ENCODE peak calls at places on chromosomes 1 and 21, in five cellular contexts. G, K, I, Y and E are unnamed samples.

GRCh38 chr1:93811646-93812045 is 67.4 kb downstream of the DNTTIP2 start:
- DNase-seq in G (no peak), K (no peak), I (no peak), Y (peak), E (no peak)

GRCh38 chr1:60425528-60425927 is 352.0 kb upstream of the C1orf87 start:
- DNase-seq in K (peak), I (peak), Y (no peak), G (peak), E (no peak)

GRCh38 chr1:24195146-24195545 is 8.1 kb upstream of the IFNLR1 start:
- DNase-seq in I (no peak), K (no peak), G (no peak), Y (peak), E (no peak)

GRCh38 chr1:94734963-94735899 is 84.9 kb upstream of the SLC44A3 start:
- DNase-seq in Y (peak), G (no peak), I (no peak), K (peak), E (no peak)

GRCh38 chr1:206470692-206471414 is 577 bp downstream of the IKBKE start:
- DNase-seq in G (peak), I (no peak), Y (peak), K (no peak), E (no peak)

GRCh38 chr1:8392522-8392921 is 74.6 kb downstream of the SLC45A1 start:
- DNase-seq in G (no peak), K (peak), Y (no peak), I (no peak), E (peak)

GRCh38 chr1:226602186-226603029 is 53.8 kb downstream of the STUM start:
- DNase-seq in I (no peak), K (no peak), Y (peak), G (no peak), E (no peak)

GRCh38 chr1:20921285-20921684 is 134.2 kb upstream of the HP1BP3 start:
- DNase-seq in Y (peak), G (no peak), I (no peak), K (no peak), E (no peak)

GRCh38 chr1:5227114-5227513 is 572.7 kb downstream of the AJAP1 start:
- DNase-seq in Y (no peak), G (no peak), I (no peak), K (no peak), E (no peak)

GRCh38 chr1:206508130-206508884 is 976 bp downstream of the RASSF5 start:
- DNase-seq in I (no peak), K (no peak), G (no peak), Y (no peak), E (no peak)

GRCh38 chr1:212221801-212222200 is 63.4 kb upstream of the PPP2R5A start:
- DNase-seq in G (no peak), I (no peak), Y (peak), K (peak), E (no peak)

GRCh38 chr1:1274931-1275431 is 1.3 kb upstream of the UBE2J2 start:
- DNase-seq in K (no peak), G (no peak), I (no peak), Y (no peak), E (no peak)

GRCh38 chr1:43443197-43443946 is 10.4 kb downstream of the HYI start:
- DNase-seq in I (no peak), Y (no peak), K (no peak), G (no peak), E (no peak)

GRCh38 chr1:19087017-19087736 is 122.9 kb downstream of the UBR4 start:
- DNase-seq in Y (peak), K (no peak), I (no peak), G (no peak), E (no peak)

GRCh38 chr1:9877962-9878361 is 32.1 kb downstream of the CTNNBIP1 start:
- DNase-seq in Y (no peak), G (no peak), K (no peak), I (peak), E (no peak)

GRCh38 chr1:201354151-201354900 is 23.2 kb downstream of the TNNT2 start:
- DNase-seq in K (no peak), Y (no peak), G (no peak), I (no peak), E (no peak)

GRCh38 chr1:116569776-116570357 is 959 bp downstream of the CD58 start:
- DNase-seq in G (no peak), K (peak), Y (no peak), I (peak), E (no peak)

GRCh38 chr1:61121631-61122030 is 39.3 kb downstream of the NFIA start:
- DNase-seq in I (no peak), K (no peak), G (no peak), Y (no peak), E (no peak)

GRCh38 chr1:205600085-205600484 is 31.7 kb downstream of the ELK4 start:
- DNase-seq in Y (peak), I (no peak), K (no peak), G (no peak), E (no peak)

GRCh38 chr1:202987255-202987654 is 19.9 kb upstream of the TMEM183A start:
- DNase-seq in G (no peak), Y (no peak), I (no peak), K (no peak), E (no peak)

GRCh38 chr1:118960026-118960561 is 28.0 kb downstream of the TBX15 start:
- DNase-seq in G (no peak), I (no peak), K (no peak), Y (no peak), E (no peak)

GRCh38 chr1:26410706-26411623 is at the start of gene LIN28A:
- DNase-seq in G (no peak), I (no peak), Y (no peak), K (no peak), E (no peak)

GRCh38 chr1:34787461-34788420 is 5.1 kb upstream of the GJA4 start:
- DNase-seq in G (no peak), I (no peak), Y (peak), K (peak), E (no peak)

GRCh38 chr1:166969074-166969677 is 6.2 kb downstream of the ILDR2 start:
- DNase-seq in K (no peak), G (no peak), I (no peak), Y (no peak), E (no peak)

GRCh38 chr21:35189077-35189863 is 140.2 kb upstream of the RUNX1 start:
- DNase-seq in Y (peak), K (no peak), I (no peak), G (no peak), E (peak)

GRCh38 chr21:33380483-33380998 is 22.7 kb upstream of the IFNGR2 start:
- DNase-seq in K (peak), Y (peak), G (peak), I (peak), E (no peak)

GRCh38 chr1:231723146-231723545 is 96.6 kb downstream of the DISC1 start:
- DNase-seq in G (no peak), K (no peak), I (no peak), Y (no peak), E (no peak)
- TF ChIP-seq RAD21 in G (no peak), K (no peak), I (no peak), Y (no peak), E (no peak)

DNA sequence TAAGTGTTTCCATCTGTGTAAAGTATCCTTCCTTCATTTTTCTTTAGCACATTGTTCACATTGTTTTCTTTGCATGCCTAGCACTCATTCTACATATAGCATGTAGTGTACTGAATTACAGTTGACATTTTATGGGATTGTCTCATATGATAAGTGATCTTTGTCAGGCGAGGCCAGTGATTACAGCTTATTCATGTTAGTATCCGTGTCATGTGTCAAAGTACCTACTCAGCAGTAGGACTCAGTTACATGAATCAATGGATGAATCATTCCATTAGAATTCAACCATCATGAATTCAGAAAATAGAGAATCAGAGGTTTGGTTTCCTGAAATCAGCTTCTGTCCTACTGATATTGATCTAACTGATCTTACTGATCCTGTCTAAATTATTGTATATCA is 20.6 kb upstream of the HRNR start:
- DNase-seq in I (no peak), K (no peak), G (no peak), Y (no peak), E (no peak)
- TF ChIP-seq RAD21 in I (no peak), K (no peak), G (no peak), Y (no peak), E (no peak)

DNA sequence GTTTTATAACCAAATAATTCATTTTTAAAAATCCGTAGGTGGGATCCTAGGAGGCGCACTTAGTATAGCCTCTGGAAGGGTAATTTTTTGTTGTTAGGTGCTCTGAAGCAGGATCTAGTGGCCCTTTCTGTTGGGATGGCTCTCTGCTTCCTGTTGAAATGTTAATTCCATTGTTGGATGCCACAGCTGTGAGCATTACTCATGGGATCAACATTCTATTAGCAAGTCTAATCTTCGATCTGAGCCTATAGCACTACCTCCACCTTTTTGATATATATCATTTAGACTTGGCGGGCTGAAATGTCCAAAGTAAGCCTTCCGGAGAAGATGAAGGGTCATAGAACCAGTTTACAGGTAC is 1.3 kb downstream of the CXADR start:
- DNase-seq in G (no peak), Y (no peak), I (no peak), K (no peak), E (no peak)
- TF ChIP-seq RAD21 in G (no peak), Y (no peak), I (no peak), K (no peak), E (no peak)

GRCh38 chr1:220991506-220991905 is 112.3 kb downstream of the HLX start:
- DNase-seq in K (no peak), Y (no peak), I (no peak), G (no peak), E (no peak)
- TF ChIP-seq RAD21 in K (no peak), Y (no peak), I (no peak), G (no peak), E (no peak)

GRCh38 chr1:39508857-39509305 is 17.4 kb downstream of the BMP8A start:
- DNase-seq in I (no peak), G (no peak), K (no peak), Y (no peak), E (peak)
- TF ChIP-seq RAD21 in I (no peak), G (no peak), K (no peak), Y (no peak), E (no peak)